ENCODE peak calls at places on chromosomes 5 and 9, in ten cellular contexts. One of them, this sample, is unnamed. For H3K9me3, the result is how much of the 10 kb centered on the place peaks cover.

GRCh38 chr9:34993502-34994428 is 4.2 kb downstream of the DNAJB5 start:
- DNase-seq in K562: no peak
- DNase-seq in prostate gland: no peak
- DNase-seq in breast epithelium: no peak
- DNase-seq in HCT116: no peak
- DNase-seq in stomach: peak
- DNase-seq in endothelial cell of umbilical vein: peak
- DNase-seq in suprapubic skin: peak
- DNase-seq in sigmoid colon: peak
- DNase-seq in Panc1: no peak
- DNase-seq in this sample: peak

GRCh38 chr9:113621309-113621791 is 157.8 kb downstream of the RGS3 start:
- DNase-seq in HCT116: no peak
- DNase-seq in K562: no peak
- DNase-seq in sigmoid colon: peak
- DNase-seq in endothelial cell of umbilical vein: peak
- DNase-seq in breast epithelium: no peak
- DNase-seq in Panc1: no peak
- DNase-seq in prostate gland: no peak
- DNase-seq in stomach: no peak
- DNase-seq in suprapubic skin: peak
- DNase-seq in this sample: peak

GRCh38 chr9:129276486-129277260 is 98.6 kb upstream of the IER5L start:
- DNase-seq in Panc1: no peak
- DNase-seq in sigmoid colon: peak
- DNase-seq in suprapubic skin: peak
- DNase-seq in endothelial cell of umbilical vein: no peak
- DNase-seq in prostate gland: no peak
- DNase-seq in stomach: no peak
- DNase-seq in breast epithelium: peak
- DNase-seq in K562: no peak
- DNase-seq in HCT116: no peak
- DNase-seq in this sample: no peak

GRCh38 chr9:6024035-6024554 is 8.7 kb upstream of the RANBP6 start:
- DNase-seq in K562: peak
- DNase-seq in stomach: no peak
- DNase-seq in suprapubic skin: no peak
- DNase-seq in endothelial cell of umbilical vein: peak
- DNase-seq in sigmoid colon: no peak
- DNase-seq in prostate gland: no peak
- DNase-seq in Panc1: no peak
- DNase-seq in breast epithelium: no peak
- DNase-seq in HCT116: peak
- DNase-seq in this sample: no peak

GRCh38 chr5:37738057-37738691 is 101.7 kb downstream of the GDNF start:
- DNase-seq in stomach: no peak
- DNase-seq in K562: no peak
- DNase-seq in Panc1: peak
- DNase-seq in breast epithelium: no peak
- DNase-seq in endothelial cell of umbilical vein: peak
- DNase-seq in suprapubic skin: no peak
- DNase-seq in HCT116: peak
- DNase-seq in prostate gland: no peak
- DNase-seq in sigmoid colon: no peak
- DNase-seq in this sample: no peak

GRCh38 chr9:132531187-132531586 is 51.2 kb upstream of the BARHL1 start:
- DNase-seq in breast epithelium: no peak
- DNase-seq in HCT116: no peak
- DNase-seq in K562: no peak
- DNase-seq in endothelial cell of umbilical vein: no peak
- DNase-seq in sigmoid colon: peak
- DNase-seq in suprapubic skin: no peak
- DNase-seq in prostate gland: no peak
- DNase-seq in stomach: no peak
- DNase-seq in Panc1: no peak
- DNase-seq in this sample: no peak

GRCh38 chr9:132030626-132031325 is 48.9 kb downstream of the MED27 start:
- DNase-seq in HCT116: no peak
- DNase-seq in stomach: no peak
- DNase-seq in sigmoid colon: no peak
- DNase-seq in Panc1: no peak
- DNase-seq in breast epithelium: no peak
- DNase-seq in endothelial cell of umbilical vein: no peak
- DNase-seq in prostate gland: no peak
- DNase-seq in suprapubic skin: no peak
- DNase-seq in K562: no peak
- DNase-seq in this sample: no peak

GRCh38 chr5:135308245-135308644 is 90.8 kb downstream of the MACROH2A1 start:
- DNase-seq in K562: no peak
- DNase-seq in suprapubic skin: no peak
- DNase-seq in stomach: no peak
- DNase-seq in prostate gland: no peak
- DNase-seq in sigmoid colon: no peak
- DNase-seq in endothelial cell of umbilical vein: no peak
- DNase-seq in breast epithelium: no peak
- DNase-seq in Panc1: no peak
- DNase-seq in HCT116: no peak
- DNase-seq in this sample: no peak

GRCh38 chr9:134435527-134436355 is 109.5 kb downstream of the RXRA start:
- DNase-seq in suprapubic skin: no peak
- DNase-seq in HCT116: no peak
- DNase-seq in prostate gland: no peak
- DNase-seq in endothelial cell of umbilical vein: no peak
- DNase-seq in stomach: no peak
- DNase-seq in sigmoid colon: no peak
- DNase-seq in K562: no peak
- DNase-seq in Panc1: no peak
- DNase-seq in breast epithelium: no peak
- DNase-seq in this sample: no peak

GRCh38 chr9:33676746-33677505 is 118.4 kb upstream of the PRSS3 start:
- DNase-seq in endothelial cell of umbilical vein: peak
- DNase-seq in prostate gland: peak
- DNase-seq in K562: peak
- DNase-seq in suprapubic skin: no peak
- DNase-seq in stomach: peak
- DNase-seq in sigmoid colon: peak
- DNase-seq in HCT116: no peak
- DNase-seq in breast epithelium: no peak
- DNase-seq in Panc1: no peak
- DNase-seq in this sample: peak

GRCh38 chr5:15495026-15495425 is 5.0 kb upstream of the FBXL7 start:
- DNase-seq in breast epithelium: no peak
- DNase-seq in sigmoid colon: no peak
- DNase-seq in K562: no peak
- DNase-seq in endothelial cell of umbilical vein: no peak
- DNase-seq in Panc1: no peak
- DNase-seq in suprapubic skin: no peak
- DNase-seq in prostate gland: no peak
- DNase-seq in stomach: no peak
- DNase-seq in HCT116: no peak
- DNase-seq in this sample: no peak
- TF ChIP-seq POLR2AphosphoS5 in breast epithelium: no peak
- TF ChIP-seq POLR2AphosphoS5 in sigmoid colon: no peak
- TF ChIP-seq POLR2AphosphoS5 in K562: no peak
- TF ChIP-seq POLR2AphosphoS5 in endothelial cell of umbilical vein: no peak
- TF ChIP-seq POLR2AphosphoS5 in Panc1: no peak
- TF ChIP-seq POLR2AphosphoS5 in suprapubic skin: no peak
- TF ChIP-seq POLR2AphosphoS5 in prostate gland: no peak
- TF ChIP-seq POLR2AphosphoS5 in stomach: no peak
- TF ChIP-seq POLR2AphosphoS5 in HCT116: no peak
- TF ChIP-seq POLR2AphosphoS5 in this sample: no peak

DNA sequence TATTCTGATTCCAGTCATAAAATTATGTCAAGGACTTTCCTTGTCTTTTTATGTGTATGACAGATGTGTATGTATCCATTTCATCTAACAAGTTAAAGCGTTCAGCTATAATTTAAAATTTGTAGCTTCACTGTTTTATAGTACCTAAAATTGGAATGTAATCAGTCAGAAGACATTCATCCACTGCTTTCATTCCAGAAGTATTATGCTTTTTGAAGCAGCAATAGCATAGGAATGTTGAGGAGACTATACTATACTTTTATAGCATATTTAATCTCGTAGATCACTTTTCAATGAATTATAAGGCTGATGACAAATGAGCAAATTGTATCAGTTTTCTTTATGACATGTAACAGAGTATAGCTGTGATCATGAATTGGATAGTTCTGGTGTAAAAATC is 6.9 kb downstream of the PCDHGA12 start:
- DNase-seq in prostate gland: no peak
- DNase-seq in breast epithelium: no peak
- DNase-seq in HCT116: no peak
- DNase-seq in Panc1: no peak
- DNase-seq in sigmoid colon: no peak
- DNase-seq in endothelial cell of umbilical vein: no peak
- DNase-seq in suprapubic skin: no peak
- DNase-seq in K562: no peak
- DNase-seq in stomach: no peak
- DNase-seq in this sample: no peak
- H3K9me3 ChIP-seq in prostate gland: under half
- H3K9me3 ChIP-seq in breast epithelium: half or more
- H3K9me3 ChIP-seq in HCT116: under half
- H3K9me3 ChIP-seq in Panc1: under half
- H3K9me3 ChIP-seq in sigmoid colon: under half
- H3K9me3 ChIP-seq in endothelial cell of umbilical vein: under half
- H3K9me3 ChIP-seq in suprapubic skin: under half
- H3K9me3 ChIP-seq in K562: under half
- H3K9me3 ChIP-seq in stomach: half or more
- H3K9me3 ChIP-seq in this sample: half or more

GRCh38 chr5:126846344-126846743 is 69.4 kb downstream of the LMNB1 start:
- DNase-seq in sigmoid colon: no peak
- DNase-seq in suprapubic skin: no peak
- DNase-seq in K562: peak
- DNase-seq in endothelial cell of umbilical vein: peak
- DNase-seq in prostate gland: no peak
- DNase-seq in breast epithelium: no peak
- DNase-seq in stomach: no peak
- DNase-seq in Panc1: no peak
- DNase-seq in HCT116: no peak
- DNase-seq in this sample: no peak
- TF ChIP-seq CTCF in sigmoid colon: no peak
- TF ChIP-seq CTCF in suprapubic skin: no peak
- TF ChIP-seq CTCF in K562: peak
- TF ChIP-seq CTCF in endothelial cell of umbilical vein: peak
- TF ChIP-seq CTCF in prostate gland: no peak
- TF ChIP-seq CTCF in breast epithelium: no peak
- TF ChIP-seq CTCF in stomach: no peak
- TF ChIP-seq CTCF in Panc1: no peak
- TF ChIP-seq CTCF in HCT116: no peak
- TF ChIP-seq CTCF in this sample: no peak

DNA sequence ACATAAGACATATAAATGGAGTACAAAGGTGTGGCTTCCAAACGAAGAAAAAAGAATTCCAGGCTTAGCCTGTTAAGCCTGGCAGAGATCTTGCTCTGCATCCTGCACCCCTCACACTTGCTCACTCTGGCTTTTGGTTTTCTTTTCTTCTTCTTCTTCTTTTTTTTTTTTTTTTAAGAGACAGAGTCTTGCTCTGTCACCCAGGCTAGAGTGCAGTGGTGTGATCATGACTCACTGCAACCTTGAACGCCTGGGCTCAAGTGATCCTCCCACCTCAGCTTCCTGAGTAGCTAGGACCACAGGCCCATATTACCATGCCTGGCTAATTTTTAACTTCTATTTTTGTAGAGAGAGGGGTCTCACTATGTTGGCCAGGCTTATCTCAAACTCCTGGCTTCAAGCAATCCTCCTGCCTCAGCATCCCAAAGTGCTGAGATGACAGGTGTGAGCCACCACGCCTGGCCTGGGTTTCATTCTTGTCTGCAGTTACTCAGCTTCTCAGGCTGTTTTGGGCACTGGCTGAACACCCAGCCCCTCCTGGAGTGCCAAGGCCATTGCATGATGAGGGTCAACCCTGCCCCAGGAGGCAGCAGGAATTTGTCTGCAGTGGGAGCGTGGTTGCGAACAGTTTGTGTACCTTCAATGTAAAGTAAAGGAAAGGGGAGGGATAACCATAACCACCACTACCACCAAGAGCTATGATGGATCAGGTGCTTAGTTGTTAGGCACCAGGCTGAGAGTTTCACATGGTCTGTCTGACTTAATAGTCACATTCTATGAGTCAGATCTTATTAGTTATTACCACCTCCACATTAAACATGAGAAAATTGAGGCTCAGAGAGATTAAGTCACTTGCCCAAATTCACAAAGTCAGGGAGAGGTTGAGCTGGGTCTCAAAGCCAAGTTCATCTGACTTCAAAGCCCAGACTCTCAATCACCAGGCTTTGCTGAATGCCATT is 219.2 kb upstream of the PANK3 start:
- DNase-seq in prostate gland: no peak
- DNase-seq in endothelial cell of umbilical vein: no peak
- DNase-seq in suprapubic skin: no peak
- DNase-seq in Panc1: no peak
- DNase-seq in HCT116: no peak
- DNase-seq in sigmoid colon: no peak
- DNase-seq in stomach: no peak
- DNase-seq in K562: no peak
- DNase-seq in breast epithelium: no peak
- DNase-seq in this sample: no peak
- TF ChIP-seq POLR2AphosphoS5 in prostate gland: no peak
- TF ChIP-seq POLR2AphosphoS5 in endothelial cell of umbilical vein: no peak
- TF ChIP-seq POLR2AphosphoS5 in suprapubic skin: no peak
- TF ChIP-seq POLR2AphosphoS5 in Panc1: no peak
- TF ChIP-seq POLR2AphosphoS5 in HCT116: no peak
- TF ChIP-seq POLR2AphosphoS5 in sigmoid colon: no peak
- TF ChIP-seq POLR2AphosphoS5 in stomach: no peak
- TF ChIP-seq POLR2AphosphoS5 in K562: no peak
- TF ChIP-seq POLR2AphosphoS5 in breast epithelium: no peak
- TF ChIP-seq POLR2AphosphoS5 in this sample: no peak

GRCh38 chr5:141409598-141410306 is 1.9 kb downstream of the PCDHGB6 start:
- DNase-seq in suprapubic skin: no peak
- DNase-seq in prostate gland: no peak
- DNase-seq in sigmoid colon: peak
- DNase-seq in HCT116: no peak
- DNase-seq in endothelial cell of umbilical vein: no peak
- DNase-seq in K562: no peak
- DNase-seq in breast epithelium: no peak
- DNase-seq in Panc1: no peak
- DNase-seq in stomach: no peak
- DNase-seq in this sample: no peak
- H3K9me3 ChIP-seq in suprapubic skin: half or more
- H3K9me3 ChIP-seq in prostate gland: under half
- H3K9me3 ChIP-seq in sigmoid colon: under half
- H3K9me3 ChIP-seq in HCT116: under half
- H3K9me3 ChIP-seq in endothelial cell of umbilical vein: under half
- H3K9me3 ChIP-seq in K562: under half
- H3K9me3 ChIP-seq in breast epithelium: half or more
- H3K9me3 ChIP-seq in Panc1: under half
- H3K9me3 ChIP-seq in stomach: half or more
- H3K9me3 ChIP-seq in this sample: under half

This sample was measured in transverse colon.